ENCODE peak calls at places on chromosomes 5 and 9, in five cellular contexts. One of them, this sample, is unnamed.

GRCh38 chr9:19156805-19157204 is 29.5 kb upstream of the PLIN2 start:
- DNase-seq in H9: no peak
- DNase-seq in psoas muscle: peak
- DNase-seq in IMR-90: no peak
- DNase-seq in AG04450: no peak
- DNase-seq in this sample: no peak

GRCh38 chr5:161483721-161484120 is 62.8 kb downstream of the GABRB2 start:
- DNase-seq in psoas muscle: no peak
- DNase-seq in IMR-90: no peak
- DNase-seq in H9: no peak
- DNase-seq in AG04450: no peak
- DNase-seq in this sample: no peak

GRCh38 chr5:108975697-108976096 is 228.0 kb downstream of the FER start:
- DNase-seq in AG04450: no peak
- DNase-seq in IMR-90: no peak
- DNase-seq in H9: no peak
- DNase-seq in psoas muscle: no peak
- DNase-seq in this sample: no peak

GRCh38 chr9:75950983-75951382 is 60.5 kb downstream of the PCSK5 start:
- DNase-seq in IMR-90: no peak
- DNase-seq in psoas muscle: no peak
- DNase-seq in AG04450: no peak
- DNase-seq in H9: no peak
- DNase-seq in this sample: no peak

GRCh38 chr9:20022410-20022809 is 233.6 kb upstream of the SLC24A2 start:
- DNase-seq in psoas muscle: no peak
- DNase-seq in IMR-90: peak
- DNase-seq in H9: no peak
- DNase-seq in AG04450: no peak
- DNase-seq in this sample: no peak

GRCh38 chr5:3994635-3995034 is 399.0 kb downstream of the IRX1 start:
- DNase-seq in IMR-90: no peak
- DNase-seq in psoas muscle: no peak
- DNase-seq in H9: no peak
- DNase-seq in AG04450: no peak
- DNase-seq in this sample: no peak

GRCh38 chr9:136484153-136485048 is 1.6 kb upstream of the SEC16A start:
- DNase-seq in AG04450: no peak
- DNase-seq in IMR-90: no peak
- DNase-seq in psoas muscle: no peak
- DNase-seq in H9: no peak
- DNase-seq in this sample: no peak

GRCh38 chr5:169164481-169164925 is 136.4 kb downstream of the SLIT3 start:
- DNase-seq in AG04450: no peak
- DNase-seq in IMR-90: no peak
- DNase-seq in H9: peak
- DNase-seq in psoas muscle: no peak
- DNase-seq in this sample: no peak

GRCh38 chr5:91146905-91147600 is 236.1 kb downstream of the ARRDC3 start:
- DNase-seq in AG04450: no peak
- DNase-seq in IMR-90: no peak
- DNase-seq in psoas muscle: no peak
- DNase-seq in H9: no peak
- DNase-seq in this sample: no peak

GRCh38 chr5:32426440-32427151 is 17.9 kb downstream of the ZFR start:
- DNase-seq in AG04450: no peak
- DNase-seq in psoas muscle: no peak
- DNase-seq in H9: no peak
- DNase-seq in IMR-90: no peak
- DNase-seq in this sample: no peak

GRCh38 chr9:69542942-69543704 is 129.0 kb downstream of the APBA1 start:
- DNase-seq in H9: peak
- DNase-seq in IMR-90: no peak
- DNase-seq in psoas muscle: no peak
- DNase-seq in AG04450: no peak
- DNase-seq in this sample: peak

GRCh38 chr5:95903838-95904237 is 57.8 kb downstream of the ELL2 start:
- DNase-seq in H9: no peak
- DNase-seq in IMR-90: no peak
- DNase-seq in AG04450: no peak
- DNase-seq in psoas muscle: no peak
- DNase-seq in this sample: no peak

GRCh38 chr5:78907255-78907886 is 77.7 kb downstream of the ARSB start:
- DNase-seq in psoas muscle: peak
- DNase-seq in AG04450: peak
- DNase-seq in H9: no peak
- DNase-seq in IMR-90: peak
- DNase-seq in this sample: no peak

GRCh38 chr5:79225441-79225840 is 10.5 kb upstream of the JMY start:
- DNase-seq in AG04450: no peak
- DNase-seq in IMR-90: no peak
- DNase-seq in H9: no peak
- DNase-seq in psoas muscle: no peak
- DNase-seq in this sample: no peak

DNA sequence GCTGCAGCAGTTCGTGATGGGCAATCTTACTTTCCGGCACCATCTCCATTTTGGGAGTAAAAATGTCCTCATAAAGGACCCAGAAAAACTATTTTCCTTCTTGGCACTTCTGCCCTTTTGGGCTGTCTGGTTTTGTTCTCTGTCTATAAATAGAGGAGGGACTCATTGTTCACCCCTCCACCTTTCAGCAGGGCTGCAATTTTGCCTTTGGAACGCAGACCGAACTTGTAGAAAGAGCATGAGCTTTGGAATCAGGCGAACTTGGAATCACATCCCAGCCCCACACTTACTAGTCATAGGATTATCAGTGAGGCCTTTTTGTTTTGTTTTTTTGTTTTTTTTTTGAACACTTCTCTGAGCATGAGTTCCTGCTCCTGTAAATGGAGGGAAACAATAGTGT is 178.1 kb upstream of the IL12B start:
- DNase-seq in psoas muscle: no peak
- DNase-seq in IMR-90: no peak
- DNase-seq in AG04450: no peak
- DNase-seq in H9: no peak
- DNase-seq in this sample: no peak
- H3K27ac ChIP-seq in psoas muscle: no peak
- H3K27ac ChIP-seq in IMR-90: no peak
- H3K27ac ChIP-seq in AG04450: no peak
- H3K27ac ChIP-seq in H9: no peak
- H3K27ac ChIP-seq in this sample: no peak

DNA sequence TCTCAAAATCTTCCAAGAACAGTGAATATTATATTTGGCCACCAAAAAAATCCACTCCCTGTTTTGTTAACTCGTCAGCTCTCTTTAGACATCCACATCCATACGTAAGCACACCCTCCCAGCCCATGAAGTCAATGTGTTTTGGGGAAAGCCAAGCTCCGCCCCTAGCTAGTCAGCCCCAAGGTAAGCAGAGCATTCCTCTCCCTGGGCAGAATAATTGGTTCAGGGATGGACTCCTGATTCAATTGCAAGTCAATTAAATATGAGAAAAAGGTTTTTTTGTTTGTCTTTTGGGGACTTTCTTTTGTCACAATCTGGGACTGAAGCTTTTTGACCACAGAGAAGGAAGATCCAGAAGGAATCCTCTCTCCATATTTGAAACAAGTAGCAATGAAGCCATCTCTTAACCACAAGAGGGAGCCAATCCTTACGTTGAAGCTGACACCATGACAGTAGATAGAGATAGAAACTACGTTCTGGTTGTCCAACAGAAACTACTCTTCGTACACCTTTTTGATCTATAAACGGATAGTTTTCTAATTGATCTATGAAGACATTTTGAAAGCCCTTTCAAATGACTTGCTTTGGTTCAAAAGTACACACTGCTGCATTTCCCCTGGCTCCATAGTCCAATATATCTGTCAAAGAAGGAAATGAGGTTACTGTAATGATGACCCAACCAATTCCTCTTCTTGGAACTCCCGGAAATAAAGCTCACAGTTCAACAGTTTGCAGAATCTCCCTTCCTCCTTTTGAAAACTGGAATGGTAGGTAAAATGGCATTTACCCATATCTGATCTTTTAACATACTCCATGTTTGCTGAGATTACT is 166.4 kb downstream of the TLE1 start:
- DNase-seq in H9: peak
- DNase-seq in AG04450: peak
- DNase-seq in psoas muscle: no peak
- DNase-seq in IMR-90: peak
- DNase-seq in this sample: no peak
- H3K27ac ChIP-seq in H9: no peak
- H3K27ac ChIP-seq in AG04450: no peak
- H3K27ac ChIP-seq in psoas muscle: no peak
- H3K27ac ChIP-seq in IMR-90: no peak
- H3K27ac ChIP-seq in this sample: no peak

GRCh38 chr5:172051643-172052362 is 45.4 kb upstream of the FBXW11 start:
- DNase-seq in H9: no peak
- DNase-seq in IMR-90: no peak
- DNase-seq in psoas muscle: no peak
- DNase-seq in AG04450: no peak
- DNase-seq in this sample: peak
- H3K27ac ChIP-seq in H9: no peak
- H3K27ac ChIP-seq in IMR-90: no peak
- H3K27ac ChIP-seq in psoas muscle: no peak
- H3K27ac ChIP-seq in AG04450: no peak
- H3K27ac ChIP-seq in this sample: no peak

GRCh38 chr9:88307136-88307535 is 81.1 kb upstream of the SPIN1 start:
- DNase-seq in AG04450: no peak
- DNase-seq in IMR-90: no peak
- DNase-seq in psoas muscle: no peak
- DNase-seq in H9: no peak
- DNase-seq in this sample: no peak

GRCh38 chr9:88310310-88310980 is 77.8 kb upstream of the SPIN1 start:
- DNase-seq in psoas muscle: no peak
- DNase-seq in H9: peak
- DNase-seq in AG04450: no peak
- DNase-seq in IMR-90: peak
- DNase-seq in this sample: no peak

GRCh38 chr9:88312070-88312469 is 76.2 kb upstream of the SPIN1 start:
- DNase-seq in AG04450: no peak
- DNase-seq in H9: no peak
- DNase-seq in IMR-90: no peak
- DNase-seq in psoas muscle: no peak
- DNase-seq in this sample: no peak

GRCh38 chr9:88312517-88313103 is 75.6 kb upstream of the SPIN1 start:
- DNase-seq in AG04450: no peak
- DNase-seq in IMR-90: no peak
- DNase-seq in psoas muscle: no peak
- DNase-seq in H9: no peak
- DNase-seq in this sample: no peak

DNA sequence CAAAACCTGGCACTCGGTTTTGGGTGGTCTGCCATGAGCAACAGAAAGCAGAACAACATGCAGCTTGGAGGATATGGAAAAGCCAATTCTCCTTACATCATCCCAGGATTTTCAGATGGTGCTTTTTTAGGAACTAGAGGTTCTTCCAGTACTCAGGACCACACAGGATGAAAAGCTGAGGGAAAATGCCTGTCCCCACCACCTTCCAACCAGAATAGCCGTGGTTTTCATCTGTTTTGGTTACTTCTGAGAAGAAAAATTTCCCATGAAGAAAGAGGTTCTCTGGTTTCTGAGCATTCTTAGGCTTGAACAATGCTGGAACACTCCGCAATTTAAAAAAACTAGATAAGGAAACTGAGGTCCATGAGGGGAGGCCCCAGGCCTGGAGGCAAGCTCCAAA is 79.4 kb upstream of the SPIN1 start:
- DNase-seq in AG04450: no peak
- DNase-seq in IMR-90: no peak
- DNase-seq in H9: no peak
- DNase-seq in psoas muscle: no peak
- DNase-seq in this sample: no peak
- H3K27ac ChIP-seq in AG04450: no peak
- H3K27ac ChIP-seq in IMR-90: no peak
- H3K27ac ChIP-seq in H9: no peak
- H3K27ac ChIP-seq in psoas muscle: no peak
- H3K27ac ChIP-seq in this sample: no peak

DNA sequence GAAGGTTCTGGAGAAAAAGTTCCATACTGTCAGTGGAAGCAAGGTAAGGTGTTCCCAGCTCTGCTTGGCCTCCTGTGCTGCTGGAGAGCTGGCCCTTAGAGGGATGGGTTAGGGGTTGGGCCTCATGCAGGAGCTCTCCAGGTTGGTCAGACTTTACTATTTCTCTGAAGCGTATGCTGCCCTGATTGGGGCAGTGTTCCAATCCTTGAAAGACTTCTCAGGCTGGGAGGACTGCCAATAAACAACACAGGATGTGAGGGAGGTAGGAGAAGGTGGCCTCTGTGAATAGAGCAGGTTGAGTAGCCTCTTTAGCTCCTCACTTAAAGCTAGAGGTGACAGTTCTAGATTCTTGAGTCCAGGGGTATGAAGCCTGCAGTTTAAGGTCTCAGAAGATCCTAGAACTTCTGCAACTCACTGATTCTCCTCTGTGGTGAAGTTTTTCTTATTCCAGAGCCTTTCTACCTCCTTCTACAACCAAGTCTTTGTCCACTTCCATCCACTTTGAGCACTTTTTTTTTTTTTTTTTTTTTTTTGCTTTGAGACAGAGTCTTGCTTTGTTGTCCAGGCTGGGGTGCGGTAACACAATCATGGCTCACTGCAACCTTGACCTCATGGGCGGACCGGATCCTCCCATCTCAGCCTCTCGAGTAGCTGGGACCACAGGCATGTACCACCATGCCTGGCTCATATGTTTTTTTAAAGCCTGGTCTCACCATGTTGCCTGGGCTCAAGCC is 3.0 kb downstream of the HNRNPAB start:
- DNase-seq in AG04450: no peak
- DNase-seq in H9: no peak
- DNase-seq in psoas muscle: no peak
- DNase-seq in IMR-90: peak
- DNase-seq in this sample: no peak
- H3K27ac ChIP-seq in AG04450: no peak
- H3K27ac ChIP-seq in H9: no peak
- H3K27ac ChIP-seq in psoas muscle: peak
- H3K27ac ChIP-seq in IMR-90: no peak
- H3K27ac ChIP-seq in this sample: no peak

GRCh38 chr9:126822278-126822677 is 17.4 kb downstream of the ZBTB43 start:
- DNase-seq in H9: no peak
- DNase-seq in IMR-90: no peak
- DNase-seq in AG04450: no peak
- DNase-seq in psoas muscle: no peak
- DNase-seq in this sample: no peak
- H3K27ac ChIP-seq in H9: no peak
- H3K27ac ChIP-seq in IMR-90: no peak
- H3K27ac ChIP-seq in AG04450: peak
- H3K27ac ChIP-seq in psoas muscle: peak
- H3K27ac ChIP-seq in this sample: peak